ENCODE peak calls at places on chromosomes 1 and 21, in four cellular contexts. Z, S, V and M are unnamed samples.

GRCh38 chr1:234661249-234661928 is 51.4 kb upstream of the IRF2BP2 start:
- DNase-seq in Z (no peak), S (no peak), V (no peak), M (no peak)

GRCh38 chr1:88684482-88685238 is 587 bp downstream of the PKN2 start:
- DNase-seq in Z (peak), S (peak), V (peak), M (peak)

GRCh38 chr1:11248169-11248568 is 14.2 kb downstream of the MTOR start:
- DNase-seq in Z (no peak), S (no peak), V (no peak), M (no peak)

GRCh38 chr1:156165083-156165482 is 11.7 kb downstream of the SEMA4A start:
- DNase-seq in Z (no peak), S (no peak), V (no peak), M (no peak)

GRCh38 chr21:33492571-33492970 is 1.1 kb upstream of the DNAJC28 start:
- DNase-seq in Z (no peak), S (no peak), V (no peak), M (no peak)

GRCh38 chr1:227899141-227899819 is 48.5 kb downstream of the WNT9A start:
- DNase-seq in Z (no peak), S (peak), V (no peak), M (no peak)

GRCh38 chr21:46060596-46061061 is 37.3 kb upstream of the COL6A2 start:
- DNase-seq in Z (no peak), S (no peak), V (no peak), M (peak)

GRCh38 chr1:165327538-165327937 is 29.0 kb downstream of the LMX1A start:
- DNase-seq in Z (no peak), S (no peak), V (no peak), M (no peak)

GRCh38 chr1:33147275-33147996 is 34.4 kb downstream of the TRIM62 start:
- DNase-seq in Z (no peak), S (no peak), V (no peak), M (no peak)

GRCh38 chr1:94707321-94708298 is 112.5 kb upstream of the SLC44A3 start:
- DNase-seq in Z (no peak), S (no peak), V (no peak), M (no peak)

GRCh38 chr1:54311506-54311905 is 94.7 kb downstream of the SSBP3 start:
- DNase-seq in Z (no peak), S (no peak), V (no peak), M (no peak)

GRCh38 chr1:55337801-55338447 is 122.8 kb upstream of the USP24 start:
- DNase-seq in Z (peak), S (no peak), V (peak), M (peak)

GRCh38 chr1:13930151-13930550 is 230.2 kb downstream of the PRDM2 start:
- DNase-seq in Z (peak), S (peak), V (peak), M (peak)

GRCh38 chr1:200483491-200484143 is 73.8 kb upstream of the ZNF281 start:
- DNase-seq in Z (peak), S (no peak), V (peak), M (peak)

GRCh38 chr1:236759252-236759859 is 35.7 kb upstream of the MTR start:
- DNase-seq in Z (peak), S (no peak), V (peak), M (peak)

GRCh38 chr1:198678901-198679329 is 40.1 kb downstream of the PTPRC start:
- DNase-seq in Z (no peak), S (no peak), V (no peak), M (no peak)

GRCh38 chr1:155598842-155599331 is 11.1 kb upstream of the MSTO1 start:
- DNase-seq in Z (no peak), S (peak), V (no peak), M (no peak)

GRCh38 chr1:40423951-40424618 is 26.2 kb upstream of the ZFP69B start:
- DNase-seq in Z (no peak), S (no peak), V (no peak), M (no peak)

GRCh38 chr21:37710555-37711293 is 205.5 kb downstream of the KCNJ6 start:
- DNase-seq in Z (peak), S (no peak), V (no peak), M (no peak)

GRCh38 chr1:10814954-10815862 is 18.8 kb upstream of the CASZ1 start:
- DNase-seq in Z (peak), S (no peak), V (no peak), M (no peak)

GRCh38 chr1:57886376-57886775 is 462.5 kb upstream of the DAB1 start:
- DNase-seq in Z (no peak), S (no peak), V (no peak), M (no peak)

GRCh38 chr21:42784896-42785451 is 94.4 kb downstream of the WDR4 start:
- DNase-seq in Z (no peak), S (no peak), V (no peak), M (no peak)

GRCh38 chr1:98322966-98323365 is 338.6 kb upstream of the SNX7 start:
- DNase-seq in Z (no peak), S (no peak), V (no peak), M (no peak)

GRCh38 chr1:231134624-231135023 is 27.2 kb upstream of the TRIM67 start:
- DNase-seq in Z (no peak), S (no peak), V (no peak), M (no peak)

GRCh38 chr1:1331068-1331965 is at the start of gene TAS1R3:
- DNase-seq in Z (no peak), S (no peak), V (no peak), M (no peak)

GRCh38 chr1:89254658-89255287 is 17.9 kb downstream of the GBP5 start:
- DNase-seq in Z (no peak), S (no peak), V (no peak), M (no peak)

GRCh38 chr1:46532498-46533178 is 18.8 kb downstream of the KNCN start:
- DNase-seq in Z (no peak), S (peak), V (peak), M (peak)

GRCh38 chr1:2430592-2430973 is 18.2 kb upstream of the PEX10 start:
- DNase-seq in Z (no peak), S (no peak), V (no peak), M (no peak)

GRCh38 chr1:154705544-154705943 is 97.6 kb upstream of the ADAR start:
- DNase-seq in Z (no peak), S (no peak), V (no peak), M (no peak)

GRCh38 chr1:180343931-180344406 is 113.9 kb downstream of the LHX4 start:
- DNase-seq in Z (no peak), S (no peak), V (no peak), M (no peak)

GRCh38 chr1:74570797-74571492 is 58.5 kb upstream of the LRRC53 start:
- DNase-seq in Z (no peak), S (no peak), V (no peak), M (no peak)

GRCh38 chr1:116877369-116877768 is 32.3 kb upstream of the PTGFRN start:
- DNase-seq in Z (no peak), S (no peak), V (no peak), M (no peak)
- TF ChIP-seq CHD2 in Z (no peak), S (no peak), V (no peak), M (no peak)

DNA sequence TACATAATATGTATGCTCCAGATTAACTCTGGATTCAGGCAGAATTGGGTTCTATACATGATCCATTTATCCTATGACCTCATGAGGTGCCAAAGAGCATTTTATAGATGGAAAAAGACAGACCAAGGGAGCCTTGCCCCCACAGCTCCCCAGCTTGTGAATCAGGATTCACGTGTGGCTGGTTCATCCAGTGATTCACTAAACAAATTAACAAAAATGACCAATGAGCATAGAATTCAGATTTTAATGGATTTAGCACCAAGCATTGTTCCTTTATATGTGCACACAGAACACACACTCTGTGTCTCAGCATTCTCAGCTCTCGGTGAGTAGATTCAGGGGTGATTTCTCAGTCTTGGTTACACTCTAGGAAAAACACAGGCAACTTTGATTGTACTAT is 51.7 kb upstream of the BARHL2 start:
- DNase-seq in Z (no peak), S (no peak), V (no peak), M (no peak)
- TF ChIP-seq PHF8 in Z (no peak), S (no peak), V (no peak), M (no peak)

DNA sequence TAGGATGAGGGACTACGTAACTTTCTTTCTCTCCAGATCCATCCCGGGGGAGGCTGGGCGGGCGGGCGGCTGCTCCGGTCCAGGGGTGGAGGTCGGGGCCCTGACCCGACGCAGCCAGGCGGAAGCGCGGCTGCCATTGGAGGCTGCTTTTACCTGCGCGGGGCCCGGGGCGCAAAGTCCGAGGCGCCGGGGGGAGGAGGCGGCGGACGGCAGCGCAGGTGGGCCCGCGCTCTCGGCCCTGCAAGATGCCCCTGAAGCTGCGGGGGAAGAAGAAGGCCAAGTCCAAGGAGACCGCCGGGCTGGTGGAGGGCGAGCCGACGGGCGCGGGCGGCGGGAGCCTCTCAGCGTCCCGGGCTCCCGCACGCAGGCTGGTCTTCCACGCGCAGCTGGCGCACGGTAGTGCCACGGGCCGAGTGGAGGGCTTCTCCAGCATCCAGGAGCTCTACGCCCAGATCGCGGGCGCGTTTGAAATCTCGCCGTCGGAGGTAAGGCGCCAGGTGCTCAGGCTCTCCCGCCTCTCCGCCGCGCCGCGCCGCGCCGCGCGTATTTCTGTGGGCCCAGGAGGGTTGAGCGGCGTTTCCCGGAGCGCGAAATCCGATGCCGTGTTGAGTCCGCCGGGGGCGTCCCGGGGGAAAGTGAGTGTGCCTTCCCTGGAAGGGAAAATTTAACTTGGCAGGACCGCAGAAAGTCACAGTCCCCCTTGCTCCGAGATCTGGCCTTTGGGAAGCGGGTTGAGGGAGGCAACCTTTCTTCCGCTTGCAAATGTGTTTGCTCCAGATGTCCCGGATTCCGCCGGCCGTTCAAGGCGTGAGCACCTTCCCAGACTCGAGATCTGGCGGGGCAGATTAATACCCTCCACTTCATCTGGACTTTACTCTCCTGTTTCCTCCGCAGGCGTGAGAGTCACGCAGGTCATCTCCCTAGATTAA is at the start of gene GIPC2:
- DNase-seq in Z (peak), S (peak), V (no peak), M (no peak)
- H3K4me3 ChIP-seq in Z (peak), S (peak), V (no peak), M (no peak)

DNA sequence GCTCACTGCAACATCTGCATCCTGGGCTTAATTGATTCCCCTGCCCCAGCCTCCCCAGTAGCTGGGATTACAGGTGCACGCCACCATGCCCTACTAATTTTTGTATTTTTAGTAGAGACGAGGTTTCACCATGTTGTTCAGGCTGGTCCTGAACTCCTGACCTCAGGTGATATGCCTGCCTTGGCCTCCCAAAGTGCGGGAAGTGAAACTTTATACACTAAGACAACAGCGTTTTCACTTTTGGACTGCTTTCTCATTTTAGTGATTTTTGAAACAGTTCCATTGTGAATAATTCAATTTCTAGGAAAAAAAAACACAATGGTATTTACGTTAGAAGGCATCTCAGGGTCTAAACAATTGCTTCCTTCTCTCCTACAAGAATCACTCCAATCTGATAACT is 11.8 kb upstream of the KHDRBS1 start:
- DNase-seq in Z (no peak), S (no peak), V (no peak), M (no peak)
- TF ChIP-seq CHD2 in Z (no peak), S (no peak), V (no peak), M (no peak)